ENCODE peak calls at places on chromosomes 5 and 9, in eight cellular contexts. K is RCC 7860; R is ELR; M is astrocyte of the spinal cord; C is ureter; N is T-helper 2 cell treated with Interferon-gamma antibody and Interleukin-4, amounts not matched to agents 5 μg/mL and 100 μg/mL, for 36 hours; L is posterior cingulate gyrus; I is neural crest cell. S is an unnamed sample.

GRCh38 chr5:148268556-148268955 is at the start of gene SPINK13:
- DNase-seq in L (no peak), N (no peak), C (no peak), K (peak; percentile 70), R (peak; percentile 75), M (peak; percentile 80), I (no peak), S (no peak)

GRCh38 chr9:87543251-87543650 is 45.6 kb downstream of the DAPK1 start:
- DNase-seq in M (no peak), K (no peak), C (no peak), I (no peak), N (no peak), L (no peak), R (no peak), S (no peak)

GRCh38 chr9:91896513-91897121 is 53.4 kb downstream of the ROR2 start:
- DNase-seq in K (peak; percentile 34), R (no peak), M (peak; percentile 46), I (no peak), N (no peak), L (no peak), C (peak; percentile 67), S (peak; percentile 77)

GRCh38 chr5:5804834-5805233 is 382.4 kb downstream of the ICE1 start:
- DNase-seq in M (no peak), L (no peak), K (no peak), N (no peak), R (no peak), C (no peak), I (no peak), S (no peak)

GRCh38 chr5:115461093-115461492 is 83.5 kb downstream of the FEM1C start:
- DNase-seq in L (no peak), R (peak; percentile 50), N (no peak), I (no peak), M (no peak), K (no peak), C (no peak), S (no peak)

GRCh38 chr5:54764691-54765090 is 220.7 kb downstream of the ESM1 start:
- DNase-seq in M (no peak), K (no peak), N (no peak), I (no peak), L (no peak), C (no peak), R (no peak), S (no peak)

GRCh38 chr5:28576022-28576421 is 1537.6 kb upstream of the CDH9 start:
- DNase-seq in N (no peak), C (no peak), I (no peak), M (peak; percentile 16), K (no peak), R (no peak), L (no peak), S (no peak)

GRCh38 chr9:128180001-128180400 is 11.4 kb downstream of the CIZ1 start:
- DNase-seq in C (no peak), M (no peak), L (no peak), K (no peak), R (no peak), I (no peak), N (no peak), S (no peak)

GRCh38 chr9:7129391-7129790 is 371.6 kb downstream of the KDM4C start:
- DNase-seq in N (no peak), K (peak; percentile 20), L (no peak), R (peak; percentile 17), M (no peak), I (no peak), C (no peak), S (no peak)

GRCh38 chr9:95285307-95285706 is 32.2 kb downstream of the FANCC start:
- DNase-seq in K (no peak), C (no peak), M (no peak), N (no peak), I (no peak), R (no peak), L (no peak), S (no peak)

GRCh38 chr5:177005619-177006264 is 837 bp downstream of the UIMC1 start:
- DNase-seq in L (peak; percentile 76), I (peak; percentile 54), N (peak; percentile 73), C (peak; percentile 64), M (peak; percentile 74), K (peak; percentile 35), R (peak; percentile 83), S (peak; percentile 76)

GRCh38 chr9:21945606-21946005 is 48.6 kb downstream of the CDKN2A start:
- DNase-seq in N (no peak), M (no peak), R (no peak), C (no peak), I (no peak), K (no peak), L (no peak), S (no peak)

GRCh38 chr9:2260401-2261306 is 245.5 kb downstream of the SMARCA2 start:
- DNase-seq in R (peak; percentile 57), L (no peak), C (no peak), K (peak; percentile 42), M (peak; percentile 56), I (no peak), N (no peak), S (no peak)

GRCh38 chr9:121871431-121872025 is 220.1 kb downstream of the DAB2IP start:
- DNase-seq in I (no peak), C (no peak), L (no peak), K (peak; percentile 53), R (peak; percentile 70), N (no peak), M (peak; percentile 43), S (no peak)

S was measured in uterus.